ENCODE peak calls at places on chromosomes 13 and 19, in nine cellular contexts. J is thoracic aorta, X is body of pancreas, Q is heart right ventricle, W is fibroblast of lung, B is type B pancreatic cell, O is lung, Z is lower leg skin, N is fibroblast of the aortic adventitia. P is an unnamed sample.

GRCh38 chr13:95447766-95448165 is 104.8 kb upstream of the CLDN10 start:
- DNase-seq in X (no peak), Z (no peak), O (no peak), Q (no peak), B (no peak), J (no peak), N (no peak), W (no peak), P (no peak)

GRCh38 chr19:1663854-1664253 is 11.4 kb upstream of the TCF3 start:
- DNase-seq in J (no peak), W (no peak), B (no peak), Q (no peak), Z (no peak), X (no peak), N (no peak), O (no peak), P (no peak)

GRCh38 chr19:41870401-41870873 is 6.6 kb upstream of the CD79A start:
- DNase-seq in O (peak; percentile 34), W (peak; percentile 21), Q (no peak), B (no peak), Z (no peak), X (no peak), J (no peak), N (peak; percentile 55), P (no peak)

GRCh38 chr19:40264314-40265054 is 20.7 kb downstream of the AKT2 start:
- DNase-seq in N (no peak), B (no peak), X (no peak), O (no peak), Z (no peak), Q (no peak), J (no peak), W (no peak), P (no peak)

GRCh38 chr13:67518785-67519184 is 288.6 kb upstream of the PCDH9 start:
- DNase-seq in N (no peak), W (no peak), J (no peak), Q (no peak), X (no peak), B (no peak), Z (no peak), O (no peak), P (no peak)

GRCh38 chr13:86758116-86758515 is 913.1 kb upstream of the SLITRK5 start:
- DNase-seq in X (no peak), Q (no peak), J (no peak), B (no peak), Z (no peak), O (no peak), N (no peak), W (no peak), P (no peak)

GRCh38 chr13:41670873-41671443 is 213.6 kb downstream of the RGCC start:
- DNase-seq in Q (no peak), N (no peak), B (no peak), X (no peak), W (no peak), O (no peak), J (no peak), Z (no peak), P (no peak)

GRCh38 chr19:4077800-4078683 is 11.3 kb upstream of the ZBTB7A start:
- DNase-seq in W (peak; percentile 33), Z (no peak), B (no peak), N (no peak), J (no peak), X (no peak), Q (peak; percentile 88), O (no peak), P (no peak)

GRCh38 chr13:43786766-43787517 is at the start of gene ENOX1:
- DNase-seq in O (no peak), Z (no peak), Q (peak; percentile 67), B (peak; percentile 77), J (no peak), X (peak; percentile 38), N (peak; percentile 84), W (peak; percentile 84), P (peak; percentile 46)

GRCh38 chr19:10899171-10899653 is 27.9 kb downstream of the CARM1 start:
- DNase-seq in J (no peak), O (peak; percentile 47), W (no peak), Q (peak; percentile 54), N (no peak), X (peak; percentile 86), B (no peak), Z (peak; percentile 30), P (no peak)

GRCh38 chr13:113448885-113449692 is 4.2 kb downstream of the ADPRHL1 start:
- DNase-seq in O (peak; percentile 77), W (no peak), X (peak; percentile 88), N (peak; percentile 79), J (no peak), Z (peak; percentile 53), Q (peak; percentile 28), B (no peak), P (no peak)

GRCh38 chr13:26475176-26476110 is 82.0 kb upstream of the WASF3 start:
- DNase-seq in W (no peak), Z (no peak), X (no peak), Q (no peak), O (no peak), B (no peak), J (no peak), N (no peak), P (no peak)

GRCh38 chr19:5996598-5997320 is 18.8 kb upstream of the RANBP3 start:
- DNase-seq in W (no peak), B (no peak), Q (no peak), N (no peak), J (no peak), X (no peak), O (no peak), Z (no peak), P (no peak)

GRCh38 chr13:100789968-100790367 is 115.4 kb upstream of the TMTC4 start:
- DNase-seq in O (no peak), B (no peak), W (no peak), J (no peak), Q (no peak), X (no peak), Z (no peak), N (peak; percentile 4), P (no peak)

GRCh38 chr19:28386080-28386869 is 826.7 kb downstream of the UQCRFS1 start:
- DNase-seq in X (no peak), W (no peak), Z (no peak), N (no peak), O (no peak), J (no peak), Q (no peak), B (no peak), P (no peak)
- TF ChIP-seq CTCF in X (no peak), W (no peak), Z (no peak), N (no peak), O (no peak), J (no peak), Q (no peak), B (no peak), P (no peak)

GRCh38 chr13:39601636-39602035 is 1.4 kb downstream of the LHFPL6 start:
- DNase-seq in J (no peak), X (no peak), O (no peak), N (no peak), B (no peak), Z (no peak), Q (no peak), W (no peak), P (no peak)

GRCh38 chr13:39599842-39600241 is 3.2 kb downstream of the LHFPL6 start:
- DNase-seq in Q (no peak), Z (no peak), B (no peak), N (peak; percentile 77), J (no peak), W (peak; percentile 69), X (no peak), O (no peak), P (no peak)

GRCh38 chr13:39602277-39602613 is 748 bp downstream of the LHFPL6 start:
- DNase-seq in Q (no peak), N (no peak), J (no peak), X (no peak), Z (no peak), O (no peak), B (no peak), W (no peak), P (no peak)

GRCh38 chr13:39602614-39603366 is at the start of gene LHFPL6:
- DNase-seq in X (peak; percentile 65), Q (peak; percentile 88), J (peak; percentile 64), Z (peak; percentile 73), O (peak; percentile 78), W (peak; percentile 80), N (peak; percentile 71), B (peak; percentile 85), P (peak; percentile 60)

DNA sequence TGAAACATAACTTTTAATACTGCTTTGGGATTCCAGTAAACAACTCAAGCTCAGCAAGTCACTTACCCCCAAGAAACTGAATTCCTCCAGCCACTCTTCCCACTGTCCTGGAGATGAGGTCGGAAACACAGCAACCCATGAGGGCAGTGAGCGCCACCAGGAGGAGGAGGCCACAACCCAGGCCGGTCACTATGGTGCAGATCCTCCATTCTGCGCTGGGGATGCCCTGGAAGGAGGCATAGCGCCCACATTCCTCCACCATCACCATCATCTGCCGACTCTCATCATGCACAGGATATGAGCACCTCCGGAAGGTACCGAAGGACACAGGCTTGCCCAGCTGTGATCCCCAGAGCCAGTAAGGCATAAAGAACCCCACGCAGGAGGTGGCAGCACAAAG is 2.2 kb downstream of the LHFPL6 start:
- DNase-seq in N (peak; percentile 41), Q (peak; percentile 73), O (no peak), J (peak; percentile 4), Z (no peak), X (no peak), B (no peak), W (no peak), P (no peak)
- TF ChIP-seq CTCF in N (peak; percentile 46), Q (peak; percentile 50), O (no peak), J (peak; percentile 30), Z (no peak), X (no peak), B (peak; percentile 42), W (peak; percentile 34), P (no peak)

DNA sequence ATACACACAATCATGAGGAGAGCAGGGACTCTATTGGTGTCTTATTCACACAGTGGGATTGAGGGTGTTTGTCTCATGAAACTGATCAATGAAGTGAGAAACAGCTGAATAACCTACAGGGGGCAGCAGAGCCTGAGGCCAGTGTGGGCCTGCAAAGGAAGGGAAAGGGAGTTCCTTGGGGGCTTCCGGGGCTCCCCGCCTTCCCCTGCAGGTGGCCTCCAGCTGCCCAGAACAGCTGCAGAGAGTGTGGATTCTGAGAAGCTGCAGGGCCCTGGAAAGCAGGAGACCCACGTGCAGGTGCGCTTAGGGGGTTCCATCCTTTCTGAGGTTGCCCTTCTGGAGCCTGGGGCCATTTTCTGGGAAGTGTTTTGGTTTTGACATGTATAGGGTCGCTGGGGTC is 20.1 kb downstream of the ZNF763 start:
- DNase-seq in Z (no peak), N (no peak), B (no peak), O (no peak), X (no peak), Q (no peak), J (no peak), W (no peak), P (no peak)
- TF ChIP-seq CTCF in Z (no peak), N (no peak), B (peak; percentile 57), O (no peak), X (no peak), Q (peak; percentile 13), J (no peak), W (no peak), P (no peak)

GRCh38 chr13:24540236-24541126 is 27.9 kb upstream of the PARP4 start:
- DNase-seq in J (no peak), Q (no peak), Z (no peak), W (no peak), N (no peak), X (no peak), O (no peak), B (no peak), P (no peak)
- TF ChIP-seq CTCF in J (no peak), Q (no peak), Z (no peak), W (no peak), N (no peak), X (no peak), O (no peak), B (peak; percentile 28), P (peak; percentile 38)

GRCh38 chr13:73984949-73985691 is 149.1 kb downstream of the KLF12 start:
- DNase-seq in J (no peak), O (peak; percentile 34), Q (peak; percentile 29), Z (no peak), X (no peak), W (no peak), N (no peak), B (no peak), P (no peak)
- TF ChIP-seq CTCF in J (no peak), O (no peak), Q (no peak), Z (no peak), X (no peak), W (no peak), N (no peak), B (no peak), P (no peak)

P was measured in progenitor cell of endocrine pancreas.